ENCODE peak calls at places on chromosomes 16 and 17, in eight cellular contexts. F is gastrocnemius medialis, C is A673, B is cardiac muscle cell, Q is A549, A is endothelial cell of umbilical vein, T is BE2C, H is pancreas. I is an unnamed sample.

GRCh38 chr17:58575511-58575910 is 61.1 kb upstream of the MTMR4 start:
- DNase-seq in Q (no peak), H (no peak), C (no peak), A (peak; percentile 28), F (no peak), T (no peak), B (peak; percentile 74), I (no peak)

GRCh38 chr17:76752006-76752405 is 14.1 kb downstream of the MFSD11 start:
- DNase-seq in H (no peak), T (no peak), F (no peak), B (no peak), A (no peak), C (no peak), Q (no peak), I (no peak)

GRCh38 chr17:35117984-35118383 is 1.7 kb downstream of the RAD51D start:
- DNase-seq in F (no peak), A (no peak), Q (no peak), H (no peak), C (peak; percentile 54), T (peak; percentile 60), B (peak; percentile 36), I (no peak)

GRCh38 chr17:80780381-80781187 is 211.1 kb upstream of the CHMP6 start:
- DNase-seq in H (no peak), T (no peak), B (no peak), F (no peak), A (no peak), Q (no peak), C (no peak), I (no peak)

GRCh38 chr17:38751803-38752118 is 780 bp upstream of the PSMB3 start:
- DNase-seq in T (peak; percentile 79), F (no peak), A (peak; percentile 90), B (peak; percentile 89), C (peak; percentile 78), H (peak; percentile 86), Q (peak; percentile 86), I (peak; percentile 88)

GRCh38 chr16:22721497-22722100 is 92.4 kb upstream of the HS3ST2 start:
- DNase-seq in Q (no peak), F (no peak), C (no peak), B (no peak), A (no peak), T (no peak), H (no peak), I (no peak)

GRCh38 chr17:47423406-47424295 is 99.9 kb downstream of the EFCAB13 start:
- DNase-seq in Q (peak; percentile 41), C (peak; percentile 1), H (peak; percentile 49), A (peak; percentile 15), T (peak; percentile 16), F (no peak), B (peak; percentile 13), I (no peak)

GRCh38 chr17:79211061-79211770 is 136.6 kb downstream of the ENGASE start:
- DNase-seq in C (no peak), T (no peak), H (no peak), Q (no peak), A (no peak), B (no peak), F (no peak), I (no peak)

GRCh38 chr16:28131743-28132393 is 68.4 kb upstream of the GSG1L start:
- DNase-seq in C (no peak), F (no peak), A (no peak), T (no peak), Q (no peak), B (no peak), H (no peak), I (no peak)

GRCh38 chr17:67139784-67140665 is 95.7 kb downstream of the CACNG1 start:
- DNase-seq in C (peak; percentile 44), F (no peak), B (peak; percentile 64), Q (no peak), T (peak; percentile 29), A (no peak), H (peak; percentile 57), I (no peak)

GRCh38 chr16:11677451-11677951 is 9.2 kb downstream of the SNN start:
- DNase-seq in B (no peak), C (no peak), Q (no peak), A (no peak), F (no peak), H (peak; percentile 11), T (no peak), I (no peak)
- H3K4me1 ChIP-seq in B (peaks cover 13% of the 10 kb centered on the region), C (no peaks in the 10 kb centered on the region), Q (peaks cover 65% of the 10 kb centered on the region), A (peaks cover 12% of the 10 kb centered on the region), F (peaks cover 97% of the 10 kb centered on the region), H (peaks cover 43% of the 10 kb centered on the region), T (no peaks in the 10 kb centered on the region), I (no peaks in the 10 kb centered on the region)

GRCh38 chr17:64130559-64131001 is 636 bp upstream of the ERN1 start:
- DNase-seq in H (no peak), F (no peak), Q (no peak), B (peak; percentile 81), A (peak; percentile 83), C (no peak), T (no peak), I (peak; percentile 80)
- TF ChIP-seq CTCF in H (no peak), F (no peak), Q (no peak), B (no peak), A (no peak), C (no peak), T (no peak), I (no peak)

GRCh38 chr16:78489631-78490030 is 390.2 kb downstream of the WWOX start:
- DNase-seq in Q (no peak), C (no peak), A (no peak), T (no peak), F (no peak), B (no peak), H (no peak), I (no peak)
- H3K9me3 ChIP-seq in Q (no peaks in the 10 kb centered on the region), C (no peaks in the 10 kb centered on the region), A (peaks cover 3% of the 10 kb centered on the region), T (no peaks in the 10 kb centered on the region), F (no peaks in the 10 kb centered on the region), B (no peaks in the 10 kb centered on the region), H (no peaks in the 10 kb centered on the region), I (no peaks in the 10 kb centered on the region)

GRCh38 chr17:72408122-72408382 is 287.2 kb downstream of the SOX9 start:
- DNase-seq in Q (no peak), H (no peak), B (no peak), F (no peak), A (no peak), T (no peak), C (peak; percentile 40), I (no peak)

GRCh38 chr17:72404872-72405271 is 284.1 kb downstream of the SOX9 start:
- DNase-seq in T (no peak), A (no peak), Q (no peak), H (no peak), C (peak; percentile 76), B (peak; percentile 56), F (no peak), I (no peak)

GRCh38 chr17:72405662-72406230 is 284.9 kb downstream of the SOX9 start:
- DNase-seq in T (no peak), F (no peak), Q (no peak), C (no peak), B (no peak), A (no peak), H (no peak), I (no peak)

GRCh38 chr17:72407336-72408121 is 286.7 kb downstream of the SOX9 start:
- DNase-seq in F (no peak), H (peak; percentile 71), B (peak; percentile 93), Q (peak; percentile 99), A (peak; percentile 50), T (peak; percentile 87), C (peak; percentile 98), I (peak; percentile 80)

GRCh38 chr17:72406501-72406900 is 285.7 kb downstream of the SOX9 start:
- DNase-seq in F (no peak), A (no peak), B (no peak), C (no peak), T (no peak), H (no peak), Q (no peak), I (no peak)
- H3K4me1 ChIP-seq in F (peaks cover 3% of the 10 kb centered on the region), A (peaks cover 5% of the 10 kb centered on the region), B (no peaks in the 10 kb centered on the region), C (peaks cover 68% of the 10 kb centered on the region), T (peaks cover 22% of the 10 kb centered on the region), H (peaks cover 40% of the 10 kb centered on the region), Q (peaks cover 77% of the 10 kb centered on the region), I (peaks cover 12% of the 10 kb centered on the region)

GRCh38 chr17:18094409-18094807 is 6.7 kb downstream of the DRG2 start:
- DNase-seq in H (no peak), B (no peak), C (no peak), T (no peak), Q (no peak), A (no peak), F (no peak), I (no peak)

GRCh38 chr17:18099516-18099915 is 9.0 kb upstream of the MYO15A start:
- DNase-seq in T (no peak), B (no peak), F (no peak), C (no peak), Q (no peak), H (no peak), A (no peak), I (no peak)

GRCh38 chr17:18089613-18090012 is 1.9 kb downstream of the DRG2 start:
- DNase-seq in A (no peak), Q (no peak), T (no peak), H (no peak), B (no peak), F (no peak), C (no peak), I (no peak)

GRCh38 chr17:18087610-18088491 is at the start of gene DRG2:
- DNase-seq in B (peak; percentile 96), A (peak; percentile 95), C (peak; percentile 93), T (peak; percentile 83), H (peak; percentile 93), Q (peak; percentile 98), F (peak; percentile 82), I (peak; percentile 94)

GRCh38 chr17:18093616-18094408 is 6.1 kb downstream of the DRG2 start:
- DNase-seq in B (peak; percentile 87), A (peak; percentile 50), Q (peak; percentile 63), T (peak; percentile 59), C (peak; percentile 90), F (peak; percentile 77), H (peak; percentile 36), I (no peak)
- TF ChIP-seq CTCF in B (peak; percentile 66), A (peak; percentile 58), Q (peak; percentile 55), T (peak; percentile 50), C (peak; percentile 74), F (no peak), H (no peak), I (no peak)

DNA sequence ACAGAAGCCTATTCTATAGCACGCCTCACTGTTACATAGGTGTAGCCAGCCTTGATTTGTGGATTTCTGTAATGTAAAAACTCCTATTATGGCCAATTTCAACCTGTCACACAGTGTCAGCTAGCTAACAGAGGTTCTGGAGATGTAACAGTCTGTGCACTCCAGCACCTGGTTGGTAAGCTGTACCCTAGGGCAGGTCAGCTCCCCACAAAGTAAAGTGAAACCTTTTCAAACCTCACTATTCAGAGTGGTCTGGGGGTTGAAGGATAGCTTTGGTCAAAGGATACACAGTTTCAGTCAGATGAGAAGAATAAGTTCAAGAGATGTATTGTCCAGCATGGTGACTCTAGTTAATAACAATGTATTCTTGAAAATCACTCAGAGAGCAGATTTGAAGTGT is 28.5 kb upstream of the TBX2 start:
- DNase-seq in Q (no peak), F (no peak), T (no peak), C (no peak), B (no peak), A (no peak), H (no peak), I (no peak)
- H3K9me3 ChIP-seq in Q (no peaks in the 10 kb centered on the region), F (no peaks in the 10 kb centered on the region), T (no peaks in the 10 kb centered on the region), C (no peaks in the 10 kb centered on the region), B (no peaks in the 10 kb centered on the region), A (no peaks in the 10 kb centered on the region), H (no peaks in the 10 kb centered on the region), I (no peaks in the 10 kb centered on the region)

DNA sequence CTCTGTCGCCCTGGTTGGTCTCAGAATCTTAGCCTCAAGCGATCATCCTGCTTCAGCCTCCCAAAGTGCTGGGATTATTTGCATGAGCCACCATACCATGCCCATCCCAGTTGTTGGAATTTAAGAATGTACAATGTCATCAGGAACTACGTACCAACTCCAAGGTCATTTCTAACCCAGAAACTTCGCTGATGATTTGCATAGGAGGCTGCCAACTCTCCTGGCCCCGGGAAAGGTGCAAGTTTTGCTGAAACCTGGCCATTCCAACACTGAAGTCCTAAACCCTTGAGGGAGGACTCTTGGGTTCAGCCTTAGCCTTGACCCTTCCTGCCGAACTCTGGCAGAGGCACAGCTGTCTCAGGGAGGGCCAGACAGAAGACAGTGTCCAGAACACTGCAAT is 2.9 kb upstream of the KIFC3 start:
- DNase-seq in T (no peak), F (no peak), A (no peak), H (peak; percentile 31), C (no peak), B (no peak), Q (no peak), I (no peak)
- H3K4me1 ChIP-seq in T (peaks cover 25% of the 10 kb centered on the region), F (peaks cover 38% of the 10 kb centered on the region), A (peaks cover 32% of the 10 kb centered on the region), H (peaks cover 64% of the 10 kb centered on the region), C (peaks cover 77% of the 10 kb centered on the region), B (peaks cover 26% of the 10 kb centered on the region), Q (peaks cover 74% of the 10 kb centered on the region), I (no peaks in the 10 kb centered on the region)

I was measured in tibial artery.